ENCODE peak calls at places on chromosomes 13 and 19, in four cellular contexts. N is HCT116, E is NCI-H2171, I is EL. Z is an unnamed sample.

GRCh38 chr19:993831-994393 is 6.3 kb upstream of the GRIN3B start:
- DNase-seq in N (no peak), E (no peak), I (no peak), Z (no peak)

GRCh38 chr19:49438261-49438660 is 3.1 kb downstream of the SLC17A7 start:
- DNase-seq in N (no peak), E (peak; percentile 36), I (no peak), Z (no peak)

GRCh38 chr19:17117250-17117789 is 41.7 kb downstream of the MYO9B start:
- DNase-seq in N (no peak), E (no peak), I (no peak), Z (no peak)

GRCh38 chr13:57672168-57672567 is 40.6 kb downstream of the PCDH17 start:
- DNase-seq in N (no peak), E (no peak), I (no peak), Z (no peak)

GRCh38 chr19:1265611-1266115 is 3.5 kb upstream of the CIRBP start:
- DNase-seq in N (no peak), E (no peak), I (peak; percentile 94), Z (peak; percentile 92)

GRCh38 chr19:10138879-10139795 is 19.4 kb upstream of the EIF3G start:
- DNase-seq in N (no peak), E (no peak), I (no peak), Z (no peak)

GRCh38 chr19:6739390-6739883 is at the start of gene TRIP10:
- DNase-seq in N (no peak), E (peak; percentile 66), I (peak; percentile 76), Z (peak; percentile 82)

GRCh38 chr13:66635526-66635925 is 594.6 kb downstream of the PCDH9 start:
- DNase-seq in N (no peak), E (no peak), I (peak; percentile 79), Z (no peak)

GRCh38 chr13:23378009-23378632 is 55.4 kb downstream of the SACS start:
- DNase-seq in N (no peak), E (no peak), I (peak; percentile 98), Z (peak; percentile 85)

GRCh38 chr13:38348890-38349289 is 761 bp upstream of the UFM1 start:
- DNase-seq in N (no peak), E (no peak), I (peak; percentile 25), Z (peak; percentile 11)

GRCh38 chr19:11578342-11579142 is 1.1 kb upstream of the ACP5 start:
- DNase-seq in N (no peak), E (no peak), I (no peak), Z (no peak)

GRCh38 chr13:99335087-99335486 is 27.9 kb upstream of the GPR183 start:
- DNase-seq in N (no peak), E (no peak), I (no peak), Z (no peak)

GRCh38 chr13:57630661-57631606 is 610 bp upstream of the PCDH17 start:
- DNase-seq in N (no peak), E (no peak), I (no peak), Z (no peak)

GRCh38 chr13:73035660-73036059 is 23.1 kb upstream of the KLF5 start:
- DNase-seq in N (no peak), E (no peak), I (no peak), Z (no peak)

GRCh38 chr19:29308977-29309520 is 96.1 kb upstream of the UQCRFS1 start:
- DNase-seq in N (no peak), E (peak; percentile 79), I (no peak), Z (no peak)

GRCh38 chr13:22061806-22062391 is 391.0 kb downstream of the FGF9 start:
- DNase-seq in N (no peak), E (no peak), I (no peak), Z (no peak)

GRCh38 chr13:47258384-47258783 is 361.5 kb upstream of the HTR2A start:
- DNase-seq in N (no peak), E (no peak), I (no peak), Z (no peak)

GRCh38 chr19:13887529-13887928 is 10.6 kb downstream of the NANOS3 start:
- DNase-seq in N (no peak), E (no peak), I (peak; percentile 47), Z (peak; percentile 72)

GRCh38 chr13:53743906-53744305 is 715.3 kb downstream of the OLFM4 start:
- DNase-seq in N (no peak), E (no peak), I (no peak), Z (no peak)